ENCODE peak calls at places on chromosomes 1 and 21, in four cellular contexts. G, W, F and X are unnamed samples.

GRCh38 chr21:25107708-25108107 is 499.6 kb downstream of the MRPL39 start:
- DNase-seq in W (no peak), G (no peak), F (no peak), X (no peak)

GRCh38 chr1:21541330-21541729 is 32.1 kb downstream of the ALPL start:
- DNase-seq in W (no peak), F (no peak), G (no peak), X (no peak)

GRCh38 chr1:241715956-241716355 is 63.9 kb downstream of the WDR64 start:
- DNase-seq in G (no peak), F (no peak), W (no peak), X (no peak)

GRCh38 chr1:13950637-13951036 is 250.6 kb downstream of the PRDM2 start:
- DNase-seq in G (no peak), F (no peak), W (peak; percentile 86), X (no peak)

GRCh38 chr1:83999316-83999819 is 436 bp upstream of the TTLL7 start:
- DNase-seq in F (no peak), G (peak; percentile 78), W (peak; percentile 93), X (peak; percentile 79)

GRCh38 chr1:40868051-40868723 is 6.0 kb upstream of the CITED4 start:
- DNase-seq in W (no peak), G (peak; percentile 73), F (no peak), X (no peak)

GRCh38 chr1:7256526-7256925 is 471.3 kb downstream of the CAMTA1 start:
- DNase-seq in W (no peak), F (no peak), G (no peak), X (no peak)

GRCh38 chr1:226586650-226587443 is 38.3 kb downstream of the STUM start:
- DNase-seq in G (no peak), W (no peak), F (no peak), X (no peak)

DNA sequence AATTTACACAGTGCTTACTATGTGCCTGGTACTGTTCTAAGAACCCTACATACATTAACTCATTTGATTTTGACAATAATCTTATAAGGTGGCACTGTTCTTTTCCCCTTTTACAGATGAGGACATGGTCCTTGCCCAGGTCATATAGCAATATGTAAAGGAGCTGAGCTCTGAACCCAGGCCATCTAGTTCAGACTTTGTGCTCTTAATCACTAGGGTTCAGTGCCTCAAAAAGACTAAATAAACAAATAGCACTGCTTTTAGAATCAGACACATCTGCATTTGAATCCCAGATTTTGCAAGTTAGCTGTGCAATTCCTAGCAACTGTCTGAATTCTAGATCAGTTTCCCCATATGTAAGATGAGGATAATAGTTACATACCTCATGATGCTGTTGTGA is 8.7 kb upstream of the BCAR3 start:
- DNase-seq in W (no peak), G (no peak), F (no peak), X (no peak)
- H3K4me3 ChIP-seq in W (no peak overlapping the region), G (no peak overlapping the region), F (no peak overlapping the region), X (peak overlapping the region; percentile 33)

GRCh38 chr21:16419188-16419874 is 689.5 kb downstream of the USP25 start:
- DNase-seq in W (no peak), G (peak; percentile 93), F (no peak), X (no peak)
- H3K4me3 ChIP-seq in W (no peak overlapping the region), G (no peak overlapping the region), F (no peak overlapping the region), X (no peak overlapping the region)

DNA sequence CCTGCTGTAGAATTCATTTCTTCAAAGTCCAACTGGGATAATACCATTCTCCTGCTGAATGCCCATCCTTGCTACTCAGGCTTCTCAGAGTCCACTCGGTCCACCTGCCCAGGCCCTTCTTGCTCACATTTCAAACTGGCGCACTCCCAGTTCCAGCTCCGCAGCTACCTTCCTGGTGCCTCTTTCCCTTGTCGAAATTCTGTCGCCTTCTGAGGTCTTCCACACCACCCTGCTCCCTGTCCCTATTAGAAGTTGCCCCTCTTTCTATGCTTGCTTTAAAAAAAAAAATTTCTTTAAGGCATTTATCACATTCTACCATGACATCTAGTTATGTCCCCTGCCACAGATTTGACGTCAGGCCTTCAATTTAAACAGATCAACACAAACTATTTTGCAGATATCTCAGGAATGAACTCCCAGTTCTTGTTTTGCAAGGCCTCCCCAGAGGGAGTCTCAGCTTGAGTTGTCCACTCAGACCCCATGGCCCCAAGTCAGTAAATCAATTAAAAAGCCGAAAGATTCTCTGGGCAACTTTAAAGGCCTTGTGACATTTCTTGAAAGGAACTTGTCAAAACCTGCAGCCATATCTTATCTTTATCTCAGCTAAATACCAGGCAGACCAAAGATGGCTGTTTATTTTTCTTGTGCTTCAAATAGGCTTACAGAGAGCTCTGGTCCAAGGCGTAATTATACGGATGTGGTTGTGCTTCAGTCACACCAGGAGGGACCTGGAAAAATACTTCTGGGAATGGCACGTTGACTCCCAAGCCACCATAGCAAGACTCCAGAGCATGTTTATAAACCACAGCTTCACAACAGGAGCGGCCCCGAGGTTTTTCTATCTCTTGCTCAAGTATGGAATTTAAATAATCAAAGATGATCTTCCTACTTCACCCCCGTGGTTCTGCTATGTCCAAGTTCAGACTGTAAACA is 2.2 kb downstream of the FAM89A start:
- DNase-seq in W (peak; percentile 63), G (no peak), F (no peak), X (no peak)
- H3K4me3 ChIP-seq in W (peak overlapping the region; percentile 90), G (no peak overlapping the region), F (no peak overlapping the region), X (no peak overlapping the region)

DNA sequence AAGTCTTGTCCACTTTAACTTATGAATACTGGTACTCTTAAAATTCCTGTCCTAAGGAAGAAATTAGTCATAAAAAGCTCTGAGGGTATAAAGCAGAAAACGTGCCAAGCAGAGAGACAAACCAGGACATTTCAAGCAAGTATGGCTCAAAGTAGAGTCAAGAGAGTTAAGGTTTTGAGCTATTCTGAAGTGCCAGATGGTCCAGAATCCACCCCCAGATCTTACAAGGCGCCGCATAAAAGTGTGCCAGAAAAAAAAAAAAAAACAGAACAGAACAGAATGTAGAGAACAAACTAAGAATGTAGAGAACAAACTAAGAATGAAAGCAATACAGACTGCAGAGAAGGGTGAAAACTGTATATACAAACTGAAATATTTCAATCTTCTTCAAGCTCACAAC is 12.5 kb downstream of the EPS15 start:
- DNase-seq in W (no peak), F (no peak), G (no peak), X (peak; percentile 32)
- H3K4me3 ChIP-seq in W (no peak overlapping the region), F (no peak overlapping the region), G (no peak overlapping the region), X (peak overlapping the region; percentile 6)

DNA sequence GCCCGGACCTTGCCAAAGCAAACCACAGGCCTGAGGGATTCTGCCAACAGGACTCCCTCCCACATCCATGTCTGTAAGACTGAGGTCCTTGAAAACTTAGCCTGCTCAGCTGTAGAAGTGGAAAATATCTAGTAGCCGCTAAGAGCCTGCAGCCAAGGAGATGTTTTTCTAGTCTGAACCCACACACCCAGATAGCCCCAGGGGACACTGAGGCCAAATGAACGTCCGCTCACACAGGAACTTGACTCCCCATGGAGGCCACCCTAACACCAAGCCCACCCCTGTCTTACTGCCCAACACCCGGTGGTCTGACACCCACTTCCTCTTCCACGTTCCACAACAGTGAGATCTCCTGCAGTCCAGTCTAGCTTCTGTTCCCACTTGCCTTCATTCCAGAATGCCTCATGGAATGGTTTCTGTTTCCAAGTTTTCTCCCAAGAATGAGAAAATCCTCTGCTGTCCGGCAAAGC is 174.8 kb downstream of the PLPP3 start:
- DNase-seq in W (no peak), F (no peak), G (no peak), X (no peak)
- H3K4me3 ChIP-seq in W (no peak overlapping the region), F (no peak overlapping the region), G (no peak overlapping the region), X (no peak overlapping the region)

GRCh38 chr1:10471411-10472219 is 714 bp downstream of the DFFA start:
- DNase-seq in F (no peak), W (no peak), G (no peak), X (no peak)
- H3K4me3 ChIP-seq in F (peak overlapping the region; percentile 84), W (peak overlapping the region; percentile 86), G (peak overlapping the region; percentile 90), X (peak overlapping the region; percentile 85)

GRCh38 chr1:239997515-239998311 is 94.0 kb upstream of the FMN2 start:
- DNase-seq in G (peak; percentile 18), W (peak; percentile 89), F (no peak), X (no peak)
- H3K4me3 ChIP-seq in G (no peak overlapping the region), W (peak overlapping the region; percentile 74), F (no peak overlapping the region), X (no peak overlapping the region)

GRCh38 chr21:40318371-40318770 is 451.1 kb downstream of the PCP4 start:
- DNase-seq in G (no peak), F (no peak), W (no peak), X (no peak)
- H3K4me3 ChIP-seq in G (no peak overlapping the region), F (no peak overlapping the region), W (no peak overlapping the region), X (no peak overlapping the region)